ENCODE peak calls at places on chromosomes 4 and X, in four cellular contexts. W is upper lobe of left lung; Z is thoracic aorta; A is CD8-positive, alpha-beta T cell. C is an unnamed sample.

GRCh38 chrX:68945081-68945602 is 116.3 kb downstream of the EFNB1 start:
- DNase-seq in Z (no peak), A (no peak), W (no peak), C (no peak)

GRCh38 chrX:95764972-95765451 is 919.6 kb upstream of the DIAPH2 start:
- DNase-seq in W (no peak), Z (no peak), A (no peak), C (no peak)

GRCh38 chr4:78876568-78877320 is 62.5 kb downstream of the PAQR3 start:
- DNase-seq in A (no peak), W (no peak), Z (no peak), C (peak; percentile 2)

GRCh38 chr4:4356106-4357041 is 30.5 kb upstream of the NSG1 start:
- DNase-seq in Z (no peak), W (peak; percentile 49), A (no peak), C (no peak)

GRCh38 chr4:1011022-1011694 is at the start of gene FGFRL1:
- DNase-seq in Z (peak; percentile 59), W (peak; percentile 99), A (peak; percentile 89), C (peak; percentile 41)

GRCh38 chrX:85379174-85379907 is at the start of gene POF1B:
- DNase-seq in Z (no peak), A (no peak), W (no peak), C (no peak)

GRCh38 chrX:66676990-66677389 is 38.1 kb upstream of the EDA2R start:
- DNase-seq in W (no peak), A (no peak), Z (no peak), C (peak; percentile 6)

GRCh38 chr4:87029356-87029755 is 94.5 kb downstream of the AFF1 start:
- DNase-seq in A (no peak), W (no peak), Z (no peak), C (no peak)

GRCh38 chr4:82201805-82202636 is 171.8 kb downstream of the HNRNPD start:
- DNase-seq in Z (no peak), W (no peak), A (peak; percentile 54), C (no peak)

GRCh38 chr4:104352211-104352610 is 142.5 kb downstream of the CXXC4 start:
- DNase-seq in W (no peak), A (no peak), Z (no peak), C (no peak)
- TF ChIP-seq CTCF in W (no peak), A (no peak), Z (no peak), C (no peak)

DNA sequence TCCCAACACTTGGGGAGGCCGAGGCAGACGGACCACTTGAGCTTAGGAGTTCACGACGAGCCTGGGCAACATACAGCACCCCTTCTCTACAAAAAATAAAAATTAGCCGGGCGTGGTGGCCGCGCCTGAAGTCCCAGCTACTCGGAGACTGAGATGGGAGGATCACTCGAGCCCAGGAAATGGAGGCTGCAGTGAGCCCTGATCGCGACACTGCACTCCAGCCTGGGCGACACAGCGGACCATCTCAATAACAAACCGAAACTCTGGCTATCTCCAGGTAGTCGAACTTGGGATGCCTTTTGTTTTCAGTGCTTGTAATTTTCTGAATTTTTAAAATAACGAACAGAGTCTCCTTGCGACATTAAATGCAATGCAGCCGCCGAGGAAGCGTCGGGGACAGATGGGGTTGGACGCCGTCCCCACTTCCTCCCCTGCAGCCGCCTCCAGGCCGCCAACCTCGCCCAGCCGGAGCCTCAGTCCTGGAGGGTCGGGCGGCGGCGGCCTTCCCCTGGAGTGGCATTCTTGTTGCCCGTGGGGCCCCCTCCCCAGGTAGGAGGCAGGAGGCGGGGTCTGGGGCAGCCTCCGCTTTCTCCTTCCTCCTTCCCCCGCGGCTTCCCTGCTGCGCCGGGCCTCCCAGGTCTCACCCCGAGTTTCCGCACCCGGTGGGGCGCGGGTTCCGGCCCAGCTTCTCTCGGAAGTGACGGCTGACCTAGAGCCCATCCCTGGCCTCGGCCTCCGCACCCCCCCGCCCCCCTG is 14.6 kb downstream of the HMX1 start:
- DNase-seq in Z (no peak), A (no peak), W (no peak), C (no peak)
- H3K27me3 ChIP-seq in Z (no peaks in the 10 kb centered on the region), A (peaks cover 2% of the 10 kb centered on the region), W (peaks cover 60% of the 10 kb centered on the region), C (peaks cover 71% of the 10 kb centered on the region)

DNA sequence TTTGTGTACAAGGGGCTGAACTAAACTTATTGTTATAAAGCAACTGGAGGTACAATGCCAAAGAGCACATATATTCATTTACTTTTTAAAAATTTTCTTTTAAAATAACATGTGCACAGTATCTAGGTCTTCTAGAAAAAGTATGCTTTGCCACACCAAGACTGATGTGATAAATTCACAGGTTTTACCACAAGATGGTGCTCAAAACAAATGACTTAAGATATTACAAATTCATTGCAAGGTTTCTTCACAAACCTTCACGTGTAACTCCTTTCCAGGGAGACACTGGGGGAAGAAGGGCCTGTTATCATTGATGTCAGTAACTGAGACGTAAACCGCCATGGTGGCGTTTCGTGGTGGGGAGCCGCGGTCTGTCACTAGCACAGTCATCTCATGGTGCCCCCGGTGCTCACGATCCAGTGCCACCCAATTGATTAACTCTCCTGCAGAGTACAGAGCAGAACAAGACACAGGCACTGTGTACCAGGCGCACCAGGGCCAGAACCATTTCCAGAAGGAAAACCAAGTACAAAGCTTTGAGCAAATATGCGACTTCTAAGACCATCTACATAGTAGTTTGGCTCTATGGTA is 162.2 kb downstream of the DCHS2 start:
- DNase-seq in Z (no peak), A (no peak), W (peak; percentile 17), C (no peak)
- TF ChIP-seq CTCF in Z (peak; percentile 51), A (no peak), W (no peak), C (peak; percentile 18)

GRCh38 chr4:80270321-80270720 is 3.9 kb downstream of the FGF5 start:
- DNase-seq in A (no peak), Z (no peak), W (no peak), C (no peak)
- H3K27me3 ChIP-seq in A (peaks cover 6% of the 10 kb centered on the region), Z (peaks cover 5% of the 10 kb centered on the region), W (peaks cover 17% of the 10 kb centered on the region), C (no peaks in the 10 kb centered on the region)

DNA sequence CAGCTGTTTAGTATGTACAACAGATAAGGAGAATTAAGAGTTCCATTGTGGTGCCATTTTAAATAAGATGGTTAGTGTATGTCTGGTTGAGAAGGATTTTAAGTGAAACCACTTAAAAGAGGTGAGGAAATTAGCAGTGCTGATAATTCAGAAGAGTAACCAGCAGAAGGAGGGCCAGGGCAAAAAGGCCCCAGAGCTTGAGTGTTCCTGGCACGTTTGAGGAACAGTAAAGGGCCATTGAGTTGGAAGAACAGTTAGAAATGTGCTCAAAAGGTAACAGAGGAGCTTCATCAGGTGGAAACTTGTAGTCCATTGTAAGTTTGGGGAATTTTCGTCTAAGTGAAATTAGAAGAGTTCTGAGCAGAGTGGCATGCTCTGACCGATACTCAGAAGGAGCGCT is 606.2 kb upstream of the ZFP42 start:
- DNase-seq in Z (no peak), A (no peak), W (no peak), C (no peak)
- TF ChIP-seq CTCF in Z (no peak), A (no peak), W (no peak), C (no peak)

GRCh38 chr4:13523591-13524503 is 20.5 kb downstream of the NKX3-2 start:
- DNase-seq in A (no peak), Z (no peak), W (peak; percentile 72), C (no peak)

GRCh38 chr4:13524504-13525243 is 19.6 kb downstream of the NKX3-2 start:
- DNase-seq in A (no peak), Z (no peak), W (peak; percentile 70), C (no peak)

GRCh38 chr4:13526658-13527057 is 17.6 kb downstream of the NKX3-2 start:
- DNase-seq in Z (no peak), W (no peak), A (no peak), C (no peak)

GRCh38 chr4:13527192-13527982 is 16.9 kb downstream of the NKX3-2 start:
- DNase-seq in Z (no peak), A (no peak), W (peak; percentile 62), C (no peak)

DNA sequence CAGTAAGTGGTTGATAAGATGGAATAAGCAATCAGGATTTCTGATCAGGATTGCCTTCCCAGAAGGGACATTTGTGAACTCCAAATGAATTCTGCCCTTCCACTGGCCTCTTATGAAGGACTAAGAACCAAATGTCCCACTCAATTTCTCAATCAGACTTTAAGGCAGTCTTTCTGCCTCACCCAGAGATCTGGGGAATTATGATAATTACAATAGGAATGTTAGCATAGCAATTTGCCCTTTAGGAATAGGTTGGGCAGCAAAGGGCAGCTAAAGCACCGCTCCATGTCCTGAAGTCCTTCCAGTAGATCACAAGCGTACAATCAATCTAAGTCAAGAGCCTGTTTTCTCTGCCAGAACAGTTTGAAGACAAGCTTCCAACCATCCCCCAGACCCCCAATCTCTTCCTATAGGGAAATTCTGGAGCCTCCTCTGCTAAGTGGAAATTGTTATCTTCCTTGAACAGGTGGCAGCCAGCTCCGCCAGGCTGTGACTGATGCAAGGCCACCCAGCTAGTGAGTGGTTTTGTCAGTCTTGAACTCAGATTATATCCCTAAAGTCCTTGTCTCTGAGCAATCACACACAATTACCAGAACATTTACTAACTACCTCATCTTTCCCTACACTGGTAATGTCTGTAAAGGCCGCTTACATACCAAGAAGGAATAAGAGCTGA is 18.6 kb downstream of the NKX3-2 start:
- DNase-seq in Z (no peak), W (no peak), A (no peak), C (no peak)
- H3K27me3 ChIP-seq in Z (peaks cover 15% of the 10 kb centered on the region), W (peaks cover 61% of the 10 kb centered on the region), A (peaks cover 48% of the 10 kb centered on the region), C (peaks cover 97% of the 10 kb centered on the region)

GRCh38 chr4:120291541-120291940 is 224.9 kb upstream of the MAD2L1 start:
- DNase-seq in W (no peak), Z (no peak), A (no peak), C (no peak)

GRCh38 chr4:120290553-120290952 is 223.9 kb upstream of the MAD2L1 start:
- DNase-seq in A (no peak), W (no peak), Z (no peak), C (no peak)

DNA sequence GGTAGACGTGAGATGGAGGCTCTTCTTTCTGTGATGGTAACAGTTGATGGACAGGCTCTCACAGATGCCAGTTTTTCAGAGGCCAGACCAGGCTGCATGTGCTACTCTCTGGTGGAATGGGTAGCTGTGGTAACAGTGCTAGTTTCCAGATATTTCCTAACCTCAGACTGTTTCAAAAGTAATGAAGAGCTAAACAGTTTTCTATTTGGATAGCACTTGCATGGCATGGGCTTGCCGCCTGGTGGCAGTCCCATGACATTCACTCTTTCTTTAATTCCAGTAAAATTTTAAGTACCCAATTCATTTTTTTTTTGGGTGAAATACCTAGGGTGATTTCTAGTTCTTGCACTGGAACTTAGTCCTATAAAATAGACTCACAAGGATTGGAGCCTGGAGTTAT is 220.2 kb upstream of the MAD2L1 start:
- DNase-seq in W (no peak), A (no peak), Z (no peak), C (no peak)
- TF ChIP-seq CTCF in W (no peak), A (no peak), Z (no peak), C (no peak)

C was measured in AG04450.